ENCODE peak calls at places on chromosome 1, in six cellular contexts. J, E, D, M, I and B are unnamed samples.

GRCh38 chr1:240245629-240246020 is 153.9 kb downstream of the FMN2 start:
- DNase-seq in J (no peak), E (no peak), D (no peak), M (no peak), I (no peak), B (no peak)

GRCh38 chr1:171877711-171878110 is 36.4 kb downstream of the DNM3 start:
- DNase-seq in E (no peak), J (no peak), D (no peak), M (no peak), I (no peak), B (no peak)

GRCh38 chr1:181469829-181470228 is 13.5 kb upstream of the CACNA1E start:
- DNase-seq in J (no peak), E (no peak), I (no peak), D (no peak), M (peak; percentile 31), B (peak; percentile 84)

GRCh38 chr1:183812686-183813569 is 8.0 kb downstream of the RGL1 start:
- DNase-seq in E (no peak), J (no peak), D (no peak), M (peak; percentile 56), I (no peak), B (no peak)

GRCh38 chr1:58397187-58397820 is 149.2 kb downstream of the OMA1 start:
- DNase-seq in D (no peak), I (no peak), M (no peak), J (no peak), E (no peak), B (no peak)

GRCh38 chr1:207747627-207748492 is 4.0 kb upstream of the CD46 start:
- DNase-seq in J (no peak), E (no peak), I (no peak), M (no peak), D (no peak), B (no peak)

GRCh38 chr1:4736254-4736653 is 81.8 kb downstream of the AJAP1 start:
- DNase-seq in J (no peak), I (no peak), D (no peak), M (no peak), E (no peak), B (no peak)

GRCh38 chr1:154479764-154480421 is 22.1 kb upstream of the TDRD10 start:
- DNase-seq in M (peak; percentile 76), I (no peak), D (peak; percentile 68), E (peak; percentile 66), J (no peak), B (peak; percentile 91)

GRCh38 chr1:183569141-183569540 is 21.1 kb downstream of the NCF2 start:
- DNase-seq in I (no peak), M (no peak), J (no peak), D (no peak), E (no peak), B (no peak)

GRCh38 chr1:18849252-18849651 is 10.2 kb downstream of the TAS1R2 start:
- DNase-seq in M (no peak), E (no peak), J (no peak), D (no peak), I (no peak), B (no peak)